ENCODE peak calls at places on chromosome 7, in seven cellular contexts. N is astrocyte; D is CD8-positive, alpha-beta memory T cell; K is AG04450; Q is naive thymus-derived CD4-positive, alpha-beta T cell; R is IMR-90; C is Peyer's patch. L is an unnamed sample.

GRCh38 chr7:151990567-151990966 is 34.3 kb downstream of the GALNTL5 start:
- DNase-seq in N (peak), D (no peak), K (no peak), Q (no peak), R (peak), C (no peak), L (no peak)

GRCh38 chr7:37031571-37032257 is 307.4 kb upstream of the AOAH start:
- DNase-seq in N (peak), D (no peak), K (peak), Q (no peak), R (peak), C (no peak), L (no peak)

GRCh38 chr7:67738958-67739357 is 742.3 kb downstream of the TYW1 start:
- DNase-seq in N (no peak), D (no peak), K (no peak), Q (no peak), R (no peak), C (no peak), L (no peak)

GRCh38 chr7:43480581-43480980 is 102.3 kb upstream of the STK17A start:
- DNase-seq in N (no peak), D (no peak), K (no peak), Q (no peak), R (peak), C (no peak), L (no peak)

GRCh38 chr7:71132521-71133231 is 732 bp downstream of the GALNT17 start:
- DNase-seq in N (peak), D (no peak), K (no peak), Q (no peak), R (no peak), C (no peak), L (no peak)

GRCh38 chr7:131745645-131746248 is 189.3 kb upstream of the PODXL start:
- DNase-seq in N (peak), D (no peak), K (no peak), Q (no peak), R (peak), C (no peak), L (peak)

GRCh38 chr7:90655566-90655965 is 59.4 kb downstream of the CDK14 start:
- DNase-seq in N (peak), D (no peak), K (peak), Q (no peak), R (peak), C (no peak), L (no peak)

GRCh38 chr7:107269815-107270214 is 101.0 kb downstream of the HBP1 start:
- DNase-seq in N (no peak), D (no peak), K (no peak), Q (no peak), R (no peak), C (no peak), L (no peak)

DNA sequence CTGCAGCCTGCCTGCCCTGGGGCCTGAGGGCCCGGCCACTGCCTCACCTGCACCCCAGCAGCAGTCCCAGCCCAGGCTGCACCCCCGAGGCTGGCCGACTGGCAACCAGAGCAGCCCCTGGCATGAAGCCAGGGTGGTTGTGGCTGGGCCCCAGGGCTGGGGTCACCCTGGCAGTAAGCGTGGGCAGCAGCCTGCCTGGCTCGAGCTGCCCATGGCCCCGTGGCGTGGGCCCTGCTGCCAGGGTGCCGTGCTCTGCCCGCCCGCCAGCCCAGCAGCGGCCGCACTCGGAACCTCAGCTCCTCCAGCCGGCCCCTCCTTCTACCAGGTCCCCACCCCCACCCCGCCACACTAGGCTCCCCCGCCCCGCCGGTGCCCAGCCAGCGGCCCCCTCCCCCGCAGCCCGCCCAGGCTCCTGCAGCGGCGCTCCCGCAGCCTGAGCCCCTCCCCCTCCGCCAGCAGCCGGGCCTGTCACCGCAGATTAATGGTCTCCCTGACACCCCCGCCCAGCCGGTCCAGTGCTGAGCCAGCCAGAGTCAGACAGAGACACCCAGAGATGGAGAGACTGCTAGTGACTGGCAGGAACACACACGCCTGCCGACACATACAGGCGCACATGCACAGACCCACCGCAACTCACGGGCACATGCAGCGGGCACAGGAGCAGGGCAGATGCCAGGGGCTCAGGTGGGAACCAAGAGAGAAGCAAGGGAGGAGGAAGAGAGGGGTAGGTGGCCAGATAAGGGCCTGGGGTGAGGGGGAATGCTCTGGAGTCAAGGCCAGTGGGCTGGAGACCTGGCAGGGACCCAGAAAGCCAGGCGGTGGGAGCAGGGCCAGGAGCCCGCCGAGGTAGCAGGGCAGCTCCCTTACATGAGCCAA is 22.4 kb downstream of the KCNH2 start:
- DNase-seq in N (peak), D (no peak), K (no peak), Q (no peak), R (peak), C (no peak), L (no peak)
- H3K4me3 ChIP-seq in N (no peak), D (no peak), K (peak), Q (no peak), R (no peak), C (no peak), L (no peak)

GRCh38 chr7:111729483-111729882 is 167.2 kb upstream of the IMMP2L start:
- DNase-seq in N (no peak), D (no peak), K (no peak), Q (no peak), R (no peak), C (no peak), L (no peak)
- H3K4me3 ChIP-seq in N (no peak), D (no peak), K (no peak), Q (no peak), R (no peak), C (no peak), L (no peak)

GRCh38 chr7:148337566-148337965 is 253.0 kb upstream of the C7orf33 start:
- DNase-seq in N (no peak), D (no peak), K (no peak), Q (no peak), R (no peak), C (peak), L (no peak)

GRCh38 chr7:148340881-148341280 is 249.7 kb upstream of the C7orf33 start:
- DNase-seq in N (no peak), D (no peak), K (no peak), Q (no peak), R (no peak), C (no peak), L (no peak)

GRCh38 chr7:148337166-148337565 is 253.4 kb upstream of the C7orf33 start:
- DNase-seq in N (no peak), D (no peak), K (no peak), Q (no peak), R (no peak), C (no peak), L (no peak)

GRCh38 chr7:148337995-148338747 is 252.4 kb upstream of the C7orf33 start:
- DNase-seq in N (no peak), D (no peak), K (no peak), Q (no peak), R (no peak), C (no peak), L (no peak)

GRCh38 chr7:148340438-148340837 is 250.1 kb upstream of the C7orf33 start:
- DNase-seq in N (no peak), D (no peak), K (no peak), Q (no peak), R (no peak), C (no peak), L (no peak)
- H3K4me3 ChIP-seq in N (no peak), D (no peak), K (no peak), Q (no peak), R (no peak), C (no peak), L (no peak)

DNA sequence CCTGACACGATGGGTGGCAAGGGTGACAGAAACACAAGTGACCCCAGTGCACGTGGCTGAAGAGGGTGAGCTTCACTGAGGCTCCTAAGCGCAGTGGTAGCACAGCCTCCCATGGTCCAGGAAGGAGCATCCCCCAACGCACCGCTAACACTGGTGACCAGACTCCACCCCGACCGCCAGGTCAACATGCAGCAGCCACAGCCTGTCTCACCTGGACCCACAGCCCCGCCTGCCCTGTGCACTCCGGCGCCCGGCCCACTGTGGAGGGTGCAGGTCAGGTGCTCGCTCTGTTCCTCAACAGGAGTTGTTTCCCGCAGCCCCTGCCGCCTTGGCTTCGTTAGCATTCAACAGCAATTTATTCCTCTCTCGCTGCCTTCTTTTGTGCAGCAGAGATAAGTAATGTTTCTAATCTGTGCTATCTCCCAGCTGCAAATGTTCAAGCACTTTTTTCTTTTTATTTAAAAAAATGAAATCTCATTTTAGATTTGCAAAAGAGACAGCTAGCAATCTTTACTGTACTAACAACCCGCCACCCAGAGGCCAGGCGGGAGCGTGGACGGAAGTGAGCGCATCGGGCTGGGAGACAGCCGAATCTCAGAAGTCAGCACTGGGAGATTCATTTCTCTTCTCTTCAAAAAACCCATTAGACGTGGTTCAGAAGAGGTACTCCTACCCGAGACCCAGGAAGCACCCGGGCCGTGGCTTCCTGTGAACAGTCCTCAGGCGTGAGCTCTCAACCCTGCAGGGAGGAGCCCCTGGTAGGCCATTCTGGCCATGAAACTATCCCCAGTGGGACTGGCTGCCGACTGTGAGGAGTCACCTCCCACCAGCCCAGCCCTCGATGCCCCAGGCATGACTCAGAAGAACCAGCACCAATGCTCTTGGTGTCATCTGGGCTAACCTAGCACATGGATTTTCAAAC is 133.4 kb downstream of the MAD1L1 start:
- DNase-seq in N (no peak), D (no peak), K (no peak), Q (peak), R (peak), C (no peak), L (no peak)
- H3K4me3 ChIP-seq in N (no peak), D (no peak), K (no peak), Q (no peak), R (no peak), C (no peak), L (no peak)

DNA sequence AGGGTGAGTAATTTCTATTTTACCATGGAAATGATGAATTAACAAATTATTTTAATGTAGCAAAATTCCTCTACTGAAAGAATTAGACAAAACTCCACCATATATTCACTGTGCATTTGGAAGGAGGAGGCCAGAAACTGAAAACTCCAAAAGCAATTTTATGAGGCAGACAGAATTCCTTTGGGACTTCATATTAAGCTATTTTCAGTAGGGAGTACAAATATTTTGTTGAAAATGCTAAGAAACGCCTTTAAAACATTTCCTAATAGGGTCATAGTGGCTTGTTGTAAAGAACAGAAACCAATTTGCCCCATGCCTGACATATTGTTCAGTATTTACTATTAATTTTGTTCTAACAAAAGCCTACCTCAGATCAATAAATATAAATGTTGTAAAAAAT is 117.8 kb downstream of the TES start:
- DNase-seq in N (no peak), D (no peak), K (no peak), Q (no peak), R (no peak), C (no peak), L (no peak)
- H3K4me3 ChIP-seq in N (no peak), D (no peak), K (no peak), Q (no peak), R (no peak), C (no peak), L (no peak)